ENCODE peak calls at places on chromosomes 11 and 22, in five cellular contexts. V, I, J, D and A are unnamed samples.

GRCh38 chr11:13000721-13001120 is 8.4 kb upstream of the RASSF10 start:
- DNase-seq in V (no peak), J (no peak), D (no peak), I (no peak), A (no peak)

GRCh38 chr22:46452195-46453005 is 85.0 kb downstream of the CELSR1 start:
- DNase-seq in V (no peak), D (no peak), J (no peak), I (no peak), A (no peak)

GRCh38 chr11:133243832-133244231 is 288.5 kb downstream of the OPCML start:
- DNase-seq in J (no peak), I (no peak), V (no peak), D (no peak), A (no peak)

GRCh38 chr22:23240639-23241389 is 60.5 kb downstream of the BCR start:
- DNase-seq in J (no peak), I (no peak), D (no peak), V (no peak), A (no peak)

GRCh38 chr11:121133046-121133445 is 32.0 kb downstream of the TECTA start:
- DNase-seq in D (no peak), I (no peak), J (no peak), V (no peak), A (no peak)

GRCh38 chr22:21837184-21837979 is 30.1 kb downstream of the MAPK1 start:
- DNase-seq in V (no peak), D (no peak), J (peak), I (no peak), A (no peak)

GRCh38 chr22:23306438-23306921 is 126.2 kb downstream of the BCR start:
- DNase-seq in V (no peak), J (no peak), I (no peak), D (no peak), A (no peak)

GRCh38 chr11:36034572-36035331 is 90.9 kb downstream of the LDLRAD3 start:
- DNase-seq in D (no peak), I (no peak), J (no peak), V (no peak), A (no peak)

GRCh38 chr22:40766956-40767355 is 52.2 kb downstream of the SLC25A17 start:
- DNase-seq in D (no peak), I (no peak), J (no peak), V (no peak), A (no peak)